ENCODE peak calls at places on chromosomes 3 and 15, in four cellular contexts. O is A549, U is heart left ventricle, V is gastrocnemius medialis. T is an unnamed sample.

GRCh38 chr3:28476194-28476593 is 127.6 kb upstream of the AZI2 start:
- DNase-seq in V (no peak), U (no peak), O (peak; percentile 54), T (peak; percentile 36)

GRCh38 chr3:10248984-10249748 is 907 bp downstream of the TATDN2 start:
- DNase-seq in O (peak; percentile 14), V (no peak), U (peak; percentile 47), T (peak; percentile 59)

GRCh38 chr15:92714071-92714456 is 58.5 kb upstream of the FAM174B start:
- DNase-seq in O (peak; percentile 56), U (peak; percentile 35), V (no peak), T (no peak)

GRCh38 chr15:49742381-49742780 is 121.5 kb downstream of the DTWD1 start:
- DNase-seq in V (no peak), O (no peak), U (peak; percentile 27), T (no peak)

GRCh38 chr3:194322701-194323174 is 28.4 kb downstream of the CPN2 start:
- DNase-seq in U (no peak), O (peak; percentile 91), V (peak; percentile 49), T (peak; percentile 77)

GRCh38 chr15:90957105-90957790 is 2.6 kb downstream of the RCCD1 start:
- DNase-seq in V (no peak), U (no peak), O (no peak), T (no peak)

GRCh38 chr15:59329570-59330350 is 42.9 kb downstream of the MYO1E start:
- DNase-seq in V (no peak), U (no peak), O (peak; percentile 86), T (no peak)

GRCh38 chr3:14562441-14562840 is 22.3 kb upstream of the GRIP2 start:
- DNase-seq in U (no peak), O (no peak), V (no peak), T (no peak)

GRCh38 chr3:144912968-144913367 is 941.3 kb downstream of the DIPK2A start:
- DNase-seq in U (no peak), O (no peak), V (no peak), T (no peak)

GRCh38 chr15:71889947-71890346 is 79.6 kb downstream of the NR2E3 start:
- DNase-seq in O (no peak), V (no peak), U (no peak), T (no peak)

GRCh38 chr15:73686781-73687256 is 2.6 kb downstream of the CD276 start:
- DNase-seq in V (no peak), U (no peak), O (peak; percentile 17), T (no peak)

GRCh38 chr3:112979244-112979832 is 4.4 kb upstream of the CD200R1 start:
- DNase-seq in U (no peak), O (peak; percentile 42), V (no peak), T (peak; percentile 68)

GRCh38 chr3:64460877-64461276 is 226.9 kb downstream of the ADAMTS9 start:
- DNase-seq in V (no peak), U (no peak), O (no peak), T (no peak)

GRCh38 chr3:146974001-146974400 is 368.9 kb upstream of the PLSCR5 start:
- DNase-seq in U (no peak), V (no peak), O (no peak), T (no peak)

GRCh38 chr3:170220871-170221270 is 1.4 kb upstream of the PRKCI start:
- DNase-seq in V (no peak), U (no peak), O (no peak), T (no peak)

GRCh38 chr3:71006810-71007785 is 576.4 kb downstream of the FOXP1 start:
- DNase-seq in U (no peak), V (no peak), O (peak; percentile 41), T (peak; percentile 36)

GRCh38 chr3:9769426-9770275 is at the start of gene CAMK1:
- DNase-seq in U (peak; percentile 88), O (peak; percentile 44), V (peak; percentile 50), T (peak; percentile 71)

GRCh38 chr3:18440053-18440768 is 15.1 kb upstream of the SATB1 start:
- DNase-seq in V (no peak), U (no peak), O (no peak), T (no peak)

GRCh38 chr3:8371085-8371551 is 130.5 kb upstream of the LMCD1 start:
- DNase-seq in U (peak; percentile 39), O (no peak), V (no peak), T (peak; percentile 54)

GRCh38 chr3:196246612-196247308 is 30.4 kb downstream of the SLC51A start:
- DNase-seq in U (no peak), V (no peak), O (no peak), T (no peak)

GRCh38 chr15:33243393-33243792 is 48.9 kb upstream of the FMN1 start:
- DNase-seq in U (no peak), V (no peak), O (peak; percentile 18), T (no peak)

GRCh38 chr15:96180062-96180745 is 150.3 kb upstream of the NR2F2 start:
- DNase-seq in U (no peak), V (no peak), O (no peak), T (no peak)

GRCh38 chr15:57167821-57168395 is 208.4 kb upstream of the CGNL1 start:
- DNase-seq in U (no peak), O (no peak), V (no peak), T (no peak)

GRCh38 chr3:124297062-124297980 is 305.4 kb upstream of the ROPN1 start:
- DNase-seq in U (no peak), V (no peak), O (no peak), T (no peak)

DNA sequence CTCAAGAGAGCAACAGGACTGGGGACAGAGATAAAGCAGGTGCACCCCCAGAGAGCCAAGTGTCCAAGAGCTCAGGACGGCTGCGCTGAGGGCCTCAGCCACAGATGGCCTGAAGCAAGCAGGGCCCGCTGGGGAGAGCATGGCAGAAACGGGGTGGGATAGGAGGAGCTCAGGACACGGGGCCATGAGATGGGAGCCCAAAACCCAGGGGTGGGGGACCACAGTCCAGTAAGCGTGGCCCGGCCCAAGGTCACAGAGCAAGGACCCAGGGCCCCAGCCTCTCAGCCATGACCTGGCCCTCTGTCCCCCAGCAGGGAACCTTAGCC is 9.5 kb downstream of the DUSP7 start:
- DNase-seq in O (no peak), V (no peak), U (no peak), T (no peak)
- TF ChIP-seq POLR2A in O (no peak), V (no peak), U (no peak), T (no peak)

DNA sequence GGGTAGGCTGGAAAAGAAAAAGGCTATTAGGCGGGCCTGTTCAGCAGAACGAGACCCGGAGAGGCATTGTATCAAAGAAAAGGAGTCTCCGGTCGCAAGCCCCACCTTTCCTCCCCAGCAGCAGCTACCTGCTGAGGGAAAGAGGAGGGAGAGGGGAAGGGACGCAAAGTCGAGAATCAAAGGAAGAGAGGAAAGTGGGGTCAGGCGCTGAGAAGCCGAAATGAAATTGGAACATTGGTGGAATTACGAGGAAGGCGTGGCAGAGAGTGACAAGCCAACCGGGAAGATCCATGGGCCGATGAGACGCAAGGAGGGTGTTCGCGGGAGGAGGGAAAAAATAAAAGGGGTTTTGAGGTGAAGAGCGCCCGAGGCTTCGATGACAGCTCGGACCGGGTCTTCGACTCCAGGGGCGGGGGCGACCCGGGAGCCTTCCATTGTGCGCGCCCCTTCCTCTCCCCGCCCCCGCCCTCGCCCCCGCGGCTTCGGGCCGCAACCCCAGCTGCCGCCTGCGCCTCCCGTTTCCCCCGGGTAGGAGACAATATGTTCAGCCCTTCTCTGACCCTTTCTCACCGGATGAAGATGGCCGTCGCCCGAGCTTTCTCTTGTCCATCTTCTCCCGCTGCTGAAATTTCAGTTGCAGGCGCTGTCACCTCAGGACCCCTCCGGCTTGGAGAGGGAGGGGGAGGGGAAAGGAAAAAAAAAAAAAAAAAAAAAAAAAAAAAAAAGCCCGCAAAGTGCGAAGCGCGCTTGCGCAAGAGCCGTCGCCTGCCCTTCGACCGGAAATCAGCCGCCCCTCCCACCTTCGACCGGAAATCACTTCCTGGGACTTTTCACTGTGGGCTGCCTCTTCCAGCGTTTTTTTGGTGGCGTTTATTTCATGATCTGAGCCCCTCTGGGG is at the start of gene SENP7:
- DNase-seq in U (peak; percentile 89), O (peak; percentile 85), V (peak; percentile 70), T (peak; percentile 89)
- TF ChIP-seq POLR2A in U (no peak), O (peak; percentile 41), V (no peak), T (peak; percentile 68)

GRCh38 chr3:125379483-125379882 is 4.4 kb upstream of the ZNF148 start:
- DNase-seq in U (no peak), V (no peak), O (no peak), T (no peak)

GRCh38 chr3:125375950-125376679 is 990 bp upstream of the ZNF148 start:
- DNase-seq in V (no peak), U (no peak), O (peak; percentile 45), T (peak; percentile 43)

GRCh38 chr3:125374501-125374995 is 577 bp downstream of the ZNF148 start:
- DNase-seq in U (peak; percentile 39), V (no peak), O (peak; percentile 19), T (peak; percentile 75)

GRCh38 chr3:125378762-125379161 is 3.6 kb upstream of the ZNF148 start:
- DNase-seq in U (no peak), O (no peak), V (no peak), T (no peak)

DNA sequence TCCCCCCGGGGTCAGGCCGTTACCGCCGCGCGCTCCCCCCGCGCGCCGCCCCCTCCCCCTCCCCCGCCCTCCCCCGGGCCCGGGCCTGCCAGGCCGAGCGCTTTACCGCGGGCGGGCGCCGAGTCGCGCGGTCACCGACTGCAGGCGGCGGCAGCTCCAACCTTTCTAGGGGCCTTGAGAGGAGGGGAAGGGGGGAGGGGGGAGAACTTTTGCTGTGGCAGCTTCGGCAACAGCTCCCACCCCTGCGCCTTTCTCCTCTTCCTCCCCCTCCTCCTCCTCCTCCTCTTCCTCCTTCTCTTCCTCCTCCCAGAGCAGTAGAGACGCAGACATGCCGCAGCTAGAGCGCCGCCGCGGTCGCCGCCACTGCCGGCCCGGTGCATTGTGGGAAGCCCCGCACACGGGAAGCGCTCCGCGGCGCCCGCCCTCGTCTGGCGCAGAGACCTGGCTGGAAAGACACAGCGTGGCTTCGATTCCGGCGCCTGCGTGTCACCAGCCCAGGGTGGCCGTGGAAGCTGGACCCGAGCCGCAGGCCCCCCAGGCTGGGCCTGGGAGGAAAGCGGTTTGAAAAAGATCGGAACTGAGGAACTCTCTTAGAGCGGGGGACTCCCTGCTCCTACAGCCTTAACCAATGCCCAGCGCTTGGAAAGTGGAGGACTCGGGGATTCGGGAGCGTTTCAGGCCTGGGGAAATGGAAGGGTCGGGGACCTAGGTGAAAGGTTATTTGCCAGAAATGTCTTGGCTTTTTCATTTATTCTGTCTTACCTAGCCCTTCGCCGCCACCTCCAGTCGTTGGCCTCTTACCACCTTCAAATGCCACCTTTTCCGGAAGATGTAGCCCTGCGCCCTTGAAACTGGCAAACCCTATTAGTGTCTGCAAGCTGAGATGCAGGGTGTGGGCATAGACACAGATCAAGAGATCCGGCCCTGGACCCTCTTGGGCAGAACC is at the start of gene ZNF148:
- DNase-seq in O (peak; percentile 89), U (peak; percentile 94), V (peak; percentile 82), T (peak; percentile 94)
- TF ChIP-seq POLR2A in O (peak; percentile 84), U (no peak), V (peak; percentile 53), T (peak; percentile 94)

DNA sequence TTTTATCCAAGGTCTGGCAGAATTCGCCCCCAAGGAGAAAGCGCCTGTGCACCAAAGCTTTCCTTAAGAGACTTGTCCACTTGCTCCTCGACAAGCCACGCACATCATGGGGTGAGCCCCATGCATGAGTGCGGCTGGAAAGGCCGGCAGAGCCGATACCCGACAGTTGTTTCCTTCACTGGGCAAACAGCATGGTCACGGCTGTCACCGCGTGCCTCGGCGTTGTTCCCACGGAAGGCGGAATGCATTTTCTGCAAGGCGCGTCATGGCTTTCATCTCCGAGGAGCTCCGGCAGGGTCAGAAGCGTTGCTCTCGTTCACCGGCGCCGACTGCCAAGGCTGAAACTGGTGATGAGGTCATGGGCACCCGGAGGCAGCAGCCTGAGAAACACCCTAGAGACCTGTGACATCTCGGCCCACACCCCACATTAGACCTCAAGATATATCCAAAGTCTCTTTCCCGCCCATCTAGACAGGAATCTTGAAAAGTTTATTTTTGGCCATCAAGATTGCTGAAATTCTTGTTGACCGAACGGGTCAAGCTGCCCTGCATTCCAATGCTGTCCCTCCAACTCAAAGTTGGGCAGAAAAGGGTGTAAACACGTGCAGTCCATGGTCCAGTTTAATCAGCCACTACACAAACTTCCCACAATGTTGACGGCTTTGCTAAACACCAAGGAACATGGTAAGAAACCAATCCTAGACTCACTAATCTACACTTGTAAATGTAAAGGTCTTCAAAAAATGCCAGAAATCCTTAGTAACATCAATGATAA is 604 bp upstream of the TJP1 start:
- DNase-seq in V (peak; percentile 43), U (peak; percentile 88), O (peak; percentile 87), T (peak; percentile 32)
- TF ChIP-seq POLR2A in V (no peak), U (no peak), O (no peak), T (no peak)